ENCODE peak calls at places on chromosomes 11 and 22, in five cellular contexts. One of them, this sample, is unnamed.

GRCh38 chr11:16184588-16184987 is 171.8 kb downstream of the SOX6 start:
- DNase-seq in SK-N-SH: no peak
- DNase-seq in sigmoid colon: no peak
- DNase-seq in HL-60: no peak
- DNase-seq in vagina: no peak
- DNase-seq in this sample: no peak

GRCh38 chr22:25645964-25646363 is 81.5 kb downstream of the GRK3 start:
- DNase-seq in SK-N-SH: no peak
- DNase-seq in sigmoid colon: no peak
- DNase-seq in HL-60: no peak
- DNase-seq in vagina: no peak
- DNase-seq in this sample: no peak

GRCh38 chr22:49237279-49237678 is 590.4 kb downstream of the BRD1 start:
- DNase-seq in SK-N-SH: no peak
- DNase-seq in sigmoid colon: no peak
- DNase-seq in HL-60: no peak
- DNase-seq in vagina: no peak
- DNase-seq in this sample: peak

GRCh38 chr22:44597616-44598015 is 99.6 kb upstream of the RTL6 start:
- DNase-seq in SK-N-SH: peak
- DNase-seq in sigmoid colon: no peak
- DNase-seq in HL-60: no peak
- DNase-seq in vagina: no peak
- DNase-seq in this sample: no peak

GRCh38 chr22:48141301-48141700 is 1378.9 kb downstream of the TBC1D22A start:
- DNase-seq in SK-N-SH: no peak
- DNase-seq in sigmoid colon: no peak
- DNase-seq in HL-60: no peak
- DNase-seq in vagina: no peak
- DNase-seq in this sample: no peak

GRCh38 chr11:9893474-9893873 is 229.6 kb downstream of the SWAP70 start:
- DNase-seq in SK-N-SH: no peak
- DNase-seq in sigmoid colon: no peak
- DNase-seq in HL-60: no peak
- DNase-seq in vagina: no peak
- DNase-seq in this sample: no peak

GRCh38 chr11:62601114-62601363 is 626 bp downstream of the MTA2 start:
- DNase-seq in SK-N-SH: no peak
- DNase-seq in sigmoid colon: peak
- DNase-seq in HL-60: peak
- DNase-seq in vagina: no peak
- DNase-seq in this sample: no peak

GRCh38 chr11:68454767-68455166 is 5.8 kb upstream of the PPP6R3 start:
- DNase-seq in SK-N-SH: no peak
- DNase-seq in sigmoid colon: no peak
- DNase-seq in HL-60: no peak
- DNase-seq in vagina: no peak
- DNase-seq in this sample: no peak

GRCh38 chr11:128405693-128406364 is 181.5 kb downstream of the ETS1 start:
- DNase-seq in SK-N-SH: no peak
- DNase-seq in sigmoid colon: no peak
- DNase-seq in HL-60: no peak
- DNase-seq in vagina: no peak
- DNase-seq in this sample: peak

GRCh38 chr11:119846374-119846773 is 117.4 kb upstream of the NECTIN1 start:
- DNase-seq in SK-N-SH: no peak
- DNase-seq in sigmoid colon: no peak
- DNase-seq in HL-60: no peak
- DNase-seq in vagina: no peak
- DNase-seq in this sample: no peak

GRCh38 chr11:119845756-119846155 is 116.8 kb upstream of the NECTIN1 start:
- DNase-seq in SK-N-SH: no peak
- DNase-seq in sigmoid colon: no peak
- DNase-seq in HL-60: no peak
- DNase-seq in vagina: no peak
- DNase-seq in this sample: no peak

GRCh38 chr11:119845305-119845704 is 116.3 kb upstream of the NECTIN1 start:
- DNase-seq in SK-N-SH: no peak
- DNase-seq in sigmoid colon: no peak
- DNase-seq in HL-60: no peak
- DNase-seq in vagina: no peak
- DNase-seq in this sample: no peak

GRCh38 chr11:119849872-119850271 is 120.9 kb upstream of the NECTIN1 start:
- DNase-seq in SK-N-SH: no peak
- DNase-seq in sigmoid colon: no peak
- DNase-seq in HL-60: no peak
- DNase-seq in vagina: no peak
- DNase-seq in this sample: no peak

GRCh38 chr11:119847836-119848235 is 118.8 kb upstream of the NECTIN1 start:
- DNase-seq in SK-N-SH: no peak
- DNase-seq in sigmoid colon: no peak
- DNase-seq in HL-60: no peak
- DNase-seq in vagina: no peak
- DNase-seq in this sample: no peak
- TF ChIP-seq POLR2AphosphoS5 in SK-N-SH: no peak
- TF ChIP-seq POLR2AphosphoS5 in sigmoid colon: no peak
- TF ChIP-seq POLR2AphosphoS5 in HL-60: no peak
- TF ChIP-seq POLR2AphosphoS5 in vagina: no peak
- TF ChIP-seq POLR2AphosphoS5 in this sample: no peak

GRCh38 chr11:79441159-79441875 is 487 bp upstream of the TENM4 start:
- DNase-seq in SK-N-SH: no peak
- DNase-seq in sigmoid colon: no peak
- DNase-seq in HL-60: no peak
- DNase-seq in vagina: no peak
- DNase-seq in this sample: no peak

GRCh38 chr11:79439893-79440450 is 858 bp downstream of the TENM4 start:
- DNase-seq in SK-N-SH: peak
- DNase-seq in sigmoid colon: peak
- DNase-seq in HL-60: no peak
- DNase-seq in vagina: no peak
- DNase-seq in this sample: no peak

GRCh38 chr11:79439430-79439892 is 1.4 kb downstream of the TENM4 start:
- DNase-seq in SK-N-SH: peak
- DNase-seq in sigmoid colon: no peak
- DNase-seq in HL-60: no peak
- DNase-seq in vagina: no peak
- DNase-seq in this sample: no peak

GRCh38 chr11:79438631-79439429 is 2.0 kb downstream of the TENM4 start:
- DNase-seq in SK-N-SH: peak
- DNase-seq in sigmoid colon: peak
- DNase-seq in HL-60: no peak
- DNase-seq in vagina: no peak
- DNase-seq in this sample: no peak

DNA sequence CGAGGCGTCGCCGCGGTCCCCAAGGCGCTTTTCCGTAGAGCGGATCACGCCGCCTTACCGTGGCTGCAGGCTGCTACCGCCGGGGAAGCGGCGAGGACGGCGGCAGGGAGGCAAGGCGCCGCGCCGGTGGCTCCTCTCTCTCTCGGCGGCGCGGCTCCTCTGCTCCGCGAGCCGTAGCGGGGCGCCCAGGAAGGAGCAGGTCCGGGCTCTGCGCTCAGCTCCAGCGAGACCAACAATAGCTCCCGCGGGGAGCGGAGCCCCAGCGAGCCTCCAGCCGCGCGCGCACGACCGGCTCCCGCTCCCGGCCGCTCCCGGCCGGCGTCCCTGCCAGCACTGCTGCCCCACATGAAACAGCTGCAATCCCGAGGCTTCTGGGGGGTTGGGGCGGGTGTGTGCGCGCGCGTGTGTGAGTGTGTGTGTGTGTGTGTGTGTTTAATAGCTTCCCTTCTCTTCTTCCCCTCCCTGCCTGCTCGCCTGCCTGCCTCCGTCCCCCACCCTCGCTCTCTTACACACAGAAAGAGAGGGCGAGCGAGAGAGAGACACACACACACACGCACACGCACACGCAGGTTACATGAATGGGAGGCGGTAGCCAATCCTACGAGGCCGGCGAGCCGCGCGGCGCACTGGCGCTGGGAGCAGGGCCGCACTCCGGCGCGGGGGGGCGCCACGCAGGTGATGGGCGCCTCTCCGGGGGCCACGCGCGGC is at the start of gene TENM4:
- DNase-seq in SK-N-SH: peak
- DNase-seq in sigmoid colon: peak
- DNase-seq in HL-60: peak
- DNase-seq in vagina: no peak
- DNase-seq in this sample: no peak
- TF ChIP-seq POLR2AphosphoS5 in SK-N-SH: peak
- TF ChIP-seq POLR2AphosphoS5 in sigmoid colon: no peak
- TF ChIP-seq POLR2AphosphoS5 in HL-60: no peak
- TF ChIP-seq POLR2AphosphoS5 in vagina: peak
- TF ChIP-seq POLR2AphosphoS5 in this sample: peak

GRCh38 chr11:11148104-11148509 is 204.9 kb downstream of the CSNK2A3 start:
- DNase-seq in SK-N-SH: no peak
- DNase-seq in sigmoid colon: peak
- DNase-seq in HL-60: no peak
- DNase-seq in vagina: no peak
- DNase-seq in this sample: peak
- TF ChIP-seq POLR2AphosphoS5 in SK-N-SH: no peak
- TF ChIP-seq POLR2AphosphoS5 in sigmoid colon: peak
- TF ChIP-seq POLR2AphosphoS5 in HL-60: no peak
- TF ChIP-seq POLR2AphosphoS5 in vagina: peak
- TF ChIP-seq POLR2AphosphoS5 in this sample: peak

GRCh38 chr11:74462009-74462408 is 5.3 kb downstream of the KCNE3 start:
- DNase-seq in SK-N-SH: no peak
- DNase-seq in sigmoid colon: peak
- DNase-seq in HL-60: peak
- DNase-seq in vagina: no peak
- DNase-seq in this sample: no peak
- TF ChIP-seq POLR2AphosphoS5 in SK-N-SH: no peak
- TF ChIP-seq POLR2AphosphoS5 in sigmoid colon: peak
- TF ChIP-seq POLR2AphosphoS5 in HL-60: peak
- TF ChIP-seq POLR2AphosphoS5 in vagina: peak
- TF ChIP-seq POLR2AphosphoS5 in this sample: peak

GRCh38 chr11:19441752-19442553 is 201.2 kb upstream of the E2F8 start:
- DNase-seq in SK-N-SH: peak
- DNase-seq in sigmoid colon: no peak
- DNase-seq in HL-60: no peak
- DNase-seq in vagina: no peak
- DNase-seq in this sample: no peak
- TF ChIP-seq POLR2AphosphoS5 in SK-N-SH: no peak
- TF ChIP-seq POLR2AphosphoS5 in sigmoid colon: no peak
- TF ChIP-seq POLR2AphosphoS5 in HL-60: no peak
- TF ChIP-seq POLR2AphosphoS5 in vagina: no peak
- TF ChIP-seq POLR2AphosphoS5 in this sample: no peak